ENCODE peak calls at places on chromosomes 2 and 18, in four cellular contexts. T is AG09309, G is epithelial cell of esophagus, A is lung. R is an unnamed sample.

GRCh38 chr2:38265461-38265860 is 111.6 kb downstream of the ATL2 start:
- DNase-seq in A (no peak), T (no peak), G (no peak), R (no peak)

GRCh38 chr18:9417081-9417841 is 58.1 kb upstream of the RALBP1 start:
- DNase-seq in T (no peak), G (peak; percentile 27), A (no peak), R (peak; percentile 39)

GRCh38 chr2:210195066-210195852 is 24.1 kb upstream of the KANSL1L start:
- DNase-seq in T (peak; percentile 16), G (peak; percentile 62), A (no peak), R (peak; percentile 73)

GRCh38 chr2:109517118-109517889 is 96.5 kb downstream of the SEPTIN10 start:
- DNase-seq in A (no peak), T (no peak), G (peak; percentile 40), R (peak; percentile 45)

GRCh38 chr2:20667151-20667530 is 197 bp downstream of the GDF7 start:
- DNase-seq in G (no peak), A (no peak), T (no peak), R (no peak)

GRCh38 chr18:23232331-23232730 is 97.0 kb downstream of the CABLES1 start:
- DNase-seq in G (no peak), A (no peak), T (no peak), R (no peak)

GRCh38 chr18:31931886-31932240 is 11.1 kb downstream of the TRAPPC8 start:
- DNase-seq in T (peak; percentile 68), A (no peak), G (no peak), R (no peak)

GRCh38 chr2:204197601-204198000 is 261.0 kb downstream of the ICOS start:
- DNase-seq in G (no peak), T (no peak), A (no peak), R (no peak)

GRCh38 chr2:75241696-75242095 is 42.4 kb upstream of the TACR1 start:
- DNase-seq in T (no peak), G (peak; percentile 41), A (no peak), R (peak; percentile 25)

GRCh38 chr2:210546424-210547223 is 9.8 kb upstream of the CPS1 start:
- DNase-seq in A (no peak), T (no peak), G (no peak), R (no peak)

GRCh38 chr2:234792566-234792965 is 159.3 kb upstream of the SH3BP4 start:
- DNase-seq in A (no peak), T (peak; percentile 72), G (no peak), R (no peak)

GRCh38 chr18:77762632-77763031 is 513.0 kb downstream of the GALR1 start:
- DNase-seq in G (no peak), A (no peak), T (no peak), R (no peak)

GRCh38 chr2:29443627-29444026 is 328.4 kb downstream of the CLIP4 start:
- DNase-seq in T (no peak), A (no peak), G (peak; percentile 92), R (peak; percentile 83)

GRCh38 chr2:207744451-207744850 is 25.3 kb downstream of the FZD5 start:
- DNase-seq in G (no peak), A (no peak), T (no peak), R (no peak)

GRCh38 chr2:176139170-176139611 is 9.7 kb downstream of the HOXD8 start:
- DNase-seq in A (no peak), G (no peak), T (no peak), R (no peak)

GRCh38 chr2:207676827-207677354 is 34.5 kb upstream of the CCNYL1 start:
- DNase-seq in A (no peak), T (peak; percentile 64), G (peak; percentile 40), R (peak; percentile 52)

GRCh38 chr18:13563390-13563805 is 163.0 kb downstream of the FAM210A start:
- DNase-seq in T (no peak), G (peak; percentile 29), A (no peak), R (peak; percentile 80)

GRCh38 chr2:168056242-168056641 is 191.2 kb downstream of the STK39 start:
- DNase-seq in G (no peak), A (no peak), T (no peak), R (no peak)

GRCh38 chr2:207483477-207483876 is 46.3 kb upstream of the CREB1 start:
- DNase-seq in A (no peak), G (peak; percentile 60), T (no peak), R (peak; percentile 60)

GRCh38 chr18:27599202-27599829 is 414.2 kb upstream of the CHST9 start:
- DNase-seq in G (peak; percentile 71), T (no peak), A (no peak), R (peak; percentile 38)

GRCh38 chr2:227748079-227748478 is 2.4 kb downstream of the SCYGR8 start:
- DNase-seq in G (peak; percentile 20), T (no peak), A (no peak), R (peak; percentile 8)

GRCh38 chr2:101109451-101110140 is 41.6 kb downstream of the TBC1D8 start:
- DNase-seq in A (no peak), T (no peak), G (no peak), R (no peak)

GRCh38 chr2:86786001-86786536 is 4.6 kb downstream of the CD8A start:
- DNase-seq in T (no peak), A (no peak), G (no peak), R (no peak)

GRCh38 chr2:88880441-88880953 is 189.0 kb downstream of the RPIA start:
- DNase-seq in G (peak; percentile 63), T (peak; percentile 14), A (no peak), R (peak; percentile 49)

GRCh38 chr2:108640731-108641130 is 78.6 kb upstream of the RANBP2 start:
- DNase-seq in A (no peak), G (peak; percentile 84), T (no peak), R (peak; percentile 90)

GRCh38 chr18:32177530-32177929 is 12.3 kb upstream of the MEP1B start:
- DNase-seq in G (no peak), A (no peak), T (no peak), R (no peak)

GRCh38 chr2:9667826-9668225 is 37.0 kb upstream of the YWHAQ start:
- DNase-seq in G (no peak), A (no peak), T (no peak), R (no peak)

GRCh38 chr2:217920879-217921603 is 81.8 kb downstream of the TNS1 start:
- DNase-seq in G (no peak), A (no peak), T (no peak), R (no peak)

GRCh38 chr2:85583667-85584353 is 421 bp upstream of the VAMP5 start:
- DNase-seq in T (no peak), G (no peak), A (no peak), R (no peak)

GRCh38 chr2:151853070-151853758 is 25.0 kb upstream of the ARL5A start:
- DNase-seq in G (no peak), T (no peak), A (no peak), R (no peak)

GRCh38 chr2:157251932-157252331 is 5.6 kb upstream of the GALNT5 start:
- DNase-seq in G (no peak), T (no peak), A (no peak), R (no peak)

GRCh38 chr2:102141915-102142828 is at the start of gene IL1R1:
- DNase-seq in A (peak; percentile 82), T (peak; percentile 27), G (peak; percentile 77), R (peak; percentile 55)

GRCh38 chr2:69720922-69721491 is 20.9 kb upstream of the ANXA4 start:
- DNase-seq in T (no peak), A (no peak), G (no peak), R (no peak)

GRCh38 chr2:37585982-37586621 is 85.3 kb downstream of the CDC42EP3 start:
- DNase-seq in G (peak; percentile 92), A (no peak), T (peak; percentile 82), R (peak; percentile 95)

GRCh38 chr2:3598912-3599854 is 4.3 kb downstream of the COLEC11 start:
- DNase-seq in G (no peak), A (peak; percentile 22), T (no peak), R (no peak)

GRCh38 chr2:203740741-203741363 is 34.4 kb downstream of the CD28 start:
- DNase-seq in T (no peak), A (no peak), G (peak; percentile 26), R (no peak)

GRCh38 chr2:73780242-73780582 is 309 bp upstream of the DUSP11 start:
- DNase-seq in A (no peak), G (no peak), T (no peak), R (no peak)
- H3K4me3 ChIP-seq in A (no peak overlapping the region), G (peak overlapping the region; percentile 99), T (no peak overlapping the region), R (peak overlapping the region; percentile 84)

GRCh38 chr18:74198453-74198852 is 50.1 kb downstream of the TIMM21 start:
- DNase-seq in G (no peak), T (no peak), A (no peak), R (no peak)

GRCh38 chr18:74197705-74198341 is 49.5 kb downstream of the TIMM21 start:
- DNase-seq in T (no peak), A (peak; percentile 77), G (no peak), R (no peak)

GRCh38 chr18:74200780-74201179 is 52.5 kb downstream of the TIMM21 start:
- DNase-seq in A (no peak), G (no peak), T (no peak), R (no peak)

GRCh38 chr18:74194691-74195090 is 46.4 kb downstream of the TIMM21 start:
- DNase-seq in G (no peak), T (no peak), A (no peak), R (no peak)

DNA sequence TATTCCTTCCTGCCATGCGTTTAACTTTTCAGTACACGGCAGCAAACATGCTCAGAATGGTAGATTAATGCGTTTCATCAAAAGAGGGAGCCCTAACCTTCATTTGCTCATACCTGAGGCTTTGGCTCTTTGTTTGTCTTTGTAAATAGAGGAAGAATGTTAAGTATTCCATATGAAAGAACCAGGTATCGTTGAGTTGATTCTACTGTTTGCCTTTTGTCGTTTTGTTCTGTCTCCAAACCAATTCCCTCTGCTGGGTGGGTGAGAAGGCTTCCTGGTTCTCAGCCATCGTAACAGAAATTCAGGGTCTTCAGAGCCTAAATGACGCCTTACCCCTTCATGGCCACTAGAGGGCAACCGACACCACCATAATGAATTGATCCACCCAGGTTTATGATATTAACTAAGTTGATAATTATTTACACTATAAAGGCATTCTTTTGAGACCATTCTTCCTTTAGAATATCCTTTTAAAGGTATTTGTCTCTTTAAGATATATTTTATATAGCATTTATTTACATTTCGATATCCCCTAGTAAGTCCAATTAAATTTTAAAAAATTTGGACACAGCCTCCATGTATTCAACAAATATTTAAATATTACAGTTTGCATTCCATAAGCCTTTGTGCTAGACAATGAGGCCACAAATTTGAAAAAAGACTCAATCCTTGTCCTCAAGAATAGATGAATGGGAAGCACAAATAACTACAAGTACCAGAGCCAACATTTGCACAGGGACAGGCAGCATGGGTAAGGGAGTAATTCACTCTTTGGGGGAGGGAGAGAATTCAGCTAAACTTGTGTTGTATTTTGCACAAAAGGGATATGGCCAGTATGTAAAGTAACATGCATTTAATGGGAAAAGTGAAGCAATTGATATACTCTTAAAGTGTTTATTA is 48.1 kb downstream of the TIMM21 start:
- DNase-seq in A (peak; percentile 42), T (no peak), G (peak; percentile 70), R (peak; percentile 67)
- TF ChIP-seq CTCF in A (peak; percentile 80), T (peak; percentile 75), G (peak; percentile 84), R (peak; percentile 63)

DNA sequence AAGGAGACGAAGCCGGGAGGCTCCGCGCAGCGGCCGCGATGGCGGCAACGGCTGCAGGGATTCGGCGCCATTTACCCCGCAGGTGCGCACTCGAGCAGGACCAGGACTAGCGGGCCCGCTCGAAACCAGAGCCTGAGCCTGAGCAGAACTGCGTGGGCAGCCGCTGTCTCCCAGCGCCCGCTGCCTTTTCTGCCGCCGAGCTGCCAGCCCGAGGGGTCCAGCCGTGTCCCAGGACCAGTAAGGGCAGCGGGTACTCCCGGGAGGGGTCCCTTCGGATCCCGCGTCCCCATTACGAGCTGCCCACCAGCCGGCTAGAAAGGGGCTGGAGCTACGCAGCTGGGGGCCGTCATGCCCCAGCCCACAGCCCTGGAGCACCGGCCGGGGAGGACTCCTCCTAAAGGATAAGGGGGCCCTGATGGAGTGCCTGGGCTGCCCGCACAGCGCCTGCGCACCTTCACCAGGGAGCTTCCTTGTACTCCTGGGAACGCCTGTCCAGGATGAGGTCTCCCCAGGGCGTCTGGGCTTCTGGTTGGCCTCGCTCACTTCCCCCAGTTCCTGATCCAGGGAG is 9.9 kb downstream of the ALPP start:
- DNase-seq in T (no peak), A (no peak), G (no peak), R (no peak)
- H3K4me3 ChIP-seq in T (no peak overlapping the region), A (no peak overlapping the region), G (no peak overlapping the region), R (no peak overlapping the region)

GRCh38 chr2:120343433-120344105 is 2.4 kb upstream of the INHBB start:
- DNase-seq in G (peak; percentile 77), T (peak; percentile 29), A (peak; percentile 83), R (peak; percentile 36)
- TF ChIP-seq CTCF in G (peak; percentile 63), T (peak; percentile 80), A (peak; percentile 69), R (peak; percentile 94)

R was measured in bronchial epithelial cell.